ENCODE peak calls at places on chromosomes 1 and 21, in ten cellular contexts. V is GM23338, T is A549, H is choroid plexus epithelial cell, K is foreskin fibroblast, Y is tibial artery, U is bronchial epithelial cell, O is astrocyte of the cerebellum, M is body of pancreas, S is glutamatergic neuron. Z is an unnamed sample.

GRCh38 chr1:3135073-3135745 is 66.2 kb downstream of the PRDM16 start:
- DNase-seq in V (no peak), T (no peak), H (no peak), K (no peak), Y (no peak), U (no peak), O (no peak), M (peak; percentile 70), S (no peak), Z (no peak)

GRCh38 chr1:78607334-78607927 is 12.8 kb upstream of the IFI44L start:
- DNase-seq in V (peak; percentile 50), T (peak; percentile 13), H (peak; percentile 67), K (no peak), Y (no peak), U (peak; percentile 38), O (peak; percentile 23), M (no peak), S (no peak), Z (no peak)

GRCh38 chr1:20234761-20235540 is 48.6 kb upstream of the PLA2G2C start:
- DNase-seq in V (no peak), T (no peak), H (no peak), K (no peak), Y (no peak), U (no peak), O (no peak), M (no peak), S (no peak), Z (no peak)

GRCh38 chr21:38815060-38815405 is 9.3 kb downstream of the ETS2 start:
- DNase-seq in V (no peak), T (no peak), H (peak; percentile 64), K (no peak), Y (no peak), U (peak; percentile 80), O (no peak), M (no peak), S (no peak), Z (no peak)

GRCh38 chr21:36097427-36098230 is 27.8 kb downstream of the CBR1 start:
- DNase-seq in V (no peak), T (no peak), H (peak; percentile 52), K (peak; percentile 10), Y (no peak), U (peak; percentile 48), O (peak; percentile 23), M (no peak), S (no peak), Z (no peak)

GRCh38 chr1:108057536-108057935 is 92.6 kb upstream of the VAV3 start:
- DNase-seq in V (peak; percentile 82), T (no peak), H (peak; percentile 87), K (no peak), Y (peak; percentile 75), U (peak; percentile 49), O (no peak), M (peak; percentile 64), S (peak; percentile 64), Z (peak; percentile 45)

GRCh38 chr1:59477286-59477685 is 180.4 kb downstream of the FGGY start:
- DNase-seq in V (no peak), T (no peak), H (peak; percentile 48), K (peak; percentile 86), Y (no peak), U (peak; percentile 30), O (peak; percentile 67), M (no peak), S (no peak), Z (no peak)

GRCh38 chr1:111605553-111605952 is 14.0 kb upstream of the RAP1A start:
- DNase-seq in V (no peak), T (no peak), H (peak; percentile 55), K (peak; percentile 50), Y (peak; percentile 74), U (no peak), O (peak; percentile 33), M (no peak), S (no peak), Z (no peak)

GRCh38 chr1:203338335-203339036 is 12.4 kb downstream of the FMOD start:
- DNase-seq in V (peak; percentile 89), T (peak; percentile 65), H (peak; percentile 79), K (peak; percentile 40), Y (peak; percentile 61), U (peak; percentile 67), O (peak; percentile 35), M (peak; percentile 79), S (peak; percentile 62), Z (peak; percentile 64)

GRCh38 chr21:36936361-36937135 is 29.9 kb downstream of the HLCS start:
- DNase-seq in V (no peak), T (no peak), H (no peak), K (no peak), Y (no peak), U (no peak), O (no peak), M (no peak), S (no peak), Z (no peak)

GRCh38 chr1:3054474-3054873 is 14.5 kb upstream of the PRDM16 start:
- DNase-seq in V (no peak), T (no peak), H (no peak), K (no peak), Y (no peak), U (no peak), O (no peak), M (peak; percentile 1), S (no peak), Z (no peak)

GRCh38 chr1:32239335-32239734 is 7.7 kb upstream of the FAM167B start:
- DNase-seq in V (peak; percentile 46), T (no peak), H (no peak), K (no peak), Y (no peak), U (no peak), O (no peak), M (no peak), S (no peak), Z (peak; percentile 21)

GRCh38 chr1:32239790-32240139 is 7.3 kb upstream of the FAM167B start:
- DNase-seq in V (no peak), T (no peak), H (no peak), K (no peak), Y (no peak), U (no peak), O (no peak), M (peak; percentile 28), S (peak; percentile 53), Z (peak; percentile 64)

GRCh38 chr1:32241011-32241763 is 5.8 kb upstream of the FAM167B start:
- DNase-seq in V (peak; percentile 75), T (peak; percentile 54), H (peak; percentile 42), K (peak; percentile 40), Y (peak; percentile 55), U (peak; percentile 26), O (no peak), M (peak; percentile 83), S (peak; percentile 75), Z (peak; percentile 74)

GRCh38 chr1:32242341-32242851 is 4.6 kb upstream of the FAM167B start:
- DNase-seq in V (peak; percentile 46), T (peak; percentile 32), H (peak; percentile 30), K (no peak), Y (peak; percentile 31), U (no peak), O (no peak), M (no peak), S (no peak), Z (peak; percentile 32)

DNA sequence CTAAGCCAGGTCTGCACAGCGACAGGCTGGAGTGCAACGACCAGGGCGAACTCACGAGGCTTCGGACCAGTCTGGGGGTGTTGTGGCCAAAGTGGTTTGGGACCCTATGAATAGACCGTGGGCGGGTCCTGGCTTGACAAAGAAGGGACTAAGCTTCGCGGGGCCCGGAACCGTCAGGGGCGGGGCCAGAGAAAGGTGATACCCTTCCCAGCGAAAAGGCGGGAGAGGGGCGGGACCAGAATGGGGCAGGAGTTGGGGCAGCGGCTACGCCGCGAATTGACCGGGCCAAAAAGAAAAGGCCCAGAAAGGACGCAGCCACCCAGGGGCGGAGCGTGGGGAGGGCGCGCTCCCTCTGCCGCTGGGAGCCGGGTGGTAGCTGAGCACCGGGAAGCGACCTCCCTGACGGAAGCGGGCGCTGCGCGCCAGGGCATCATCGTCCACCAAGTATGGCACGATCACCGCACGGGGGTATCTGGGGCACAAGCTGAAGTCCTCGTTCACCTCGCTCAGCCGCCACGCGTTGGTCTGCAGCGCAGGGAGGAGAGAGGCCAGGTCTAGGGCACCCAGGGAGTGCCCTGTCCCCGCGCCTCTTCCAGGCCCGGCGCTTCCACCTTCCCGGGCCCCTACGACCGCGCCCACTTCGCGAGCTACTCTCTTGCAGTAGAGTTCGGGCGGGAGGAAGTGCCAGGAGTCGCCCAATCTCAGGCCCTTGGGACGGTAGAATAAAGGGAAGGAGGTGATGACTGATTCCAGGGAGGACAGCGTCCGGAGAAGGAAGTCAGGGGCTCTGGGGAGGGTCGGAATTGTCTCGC is 6.7 kb upstream of the FAM167B start:
- DNase-seq in V (peak; percentile 99), T (peak; percentile 75), H (no peak), K (peak; percentile 57), Y (peak; percentile 69), U (no peak), O (no peak), M (peak; percentile 93), S (peak; percentile 67), Z (peak; percentile 86)
- TF ChIP-seq CTCF in V (peak; percentile 43), T (peak; percentile 36), H (peak; percentile 9), K (no peak), Y (peak; percentile 29), U (peak; percentile 34), O (no peak), M (no peak), S (no peak), Z (no peak)

GRCh38 chr1:156933136-156933535 is 12.7 kb downstream of the LRRC71 start:
- DNase-seq in V (no peak), T (no peak), H (no peak), K (no peak), Y (no peak), U (no peak), O (no peak), M (no peak), S (no peak), Z (no peak)
- TF ChIP-seq CTCF in V (no peak), T (no peak), H (no peak), K (no peak), Y (no peak), U (no peak), O (no peak), M (no peak), S (no peak), Z (no peak)

GRCh38 chr1:172977296-172978027 is 73.3 kb downstream of the TNFSF18 start:
- DNase-seq in V (no peak), T (no peak), H (no peak), K (peak; percentile 73), Y (no peak), U (no peak), O (no peak), M (peak; percentile 7), S (no peak), Z (no peak)
- TF ChIP-seq CTCF in V (no peak), T (no peak), H (no peak), K (no peak), Y (no peak), U (no peak), O (no peak), M (no peak), S (no peak), Z (no peak)

GRCh38 chr1:185238447-185238846 is 78.6 kb downstream of the IVNS1ABP start:
- DNase-seq in V (peak; percentile 29), T (peak; percentile 7), H (peak; percentile 58), K (peak; percentile 18), Y (no peak), U (peak; percentile 31), O (no peak), M (no peak), S (no peak), Z (no peak)
- TF ChIP-seq CTCF in V (no peak), T (peak; percentile 34), H (peak; percentile 62), K (peak; percentile 29), Y (no peak), U (peak; percentile 19), O (peak; percentile 27), M (no peak), S (no peak), Z (no peak)